ENCODE peak calls at places on chromosomes 11 and 22, in five cellular contexts. P is ovary; Q is CD8-positive, alpha-beta T cell; S is CD8-positive, alpha-beta memory T cell; C is Karpas-422. W is an unnamed sample. For H3K4me1, the result is how much of the 10 kb centered on the place peaks cover.

GRCh38 chr22:37752189-37753061 is 55.3 kb upstream of the GCAT start:
- DNase-seq in P (peak), Q (no peak), S (no peak), C (no peak), W (no peak)

GRCh38 chr11:93059074-93059957 is 89.9 kb downstream of the MTNR1B start:
- DNase-seq in P (no peak), Q (no peak), S (no peak), C (no peak), W (no peak)

GRCh38 chr11:73017024-73017751 is 124.9 kb downstream of the FCHSD2 start:
- DNase-seq in P (no peak), Q (no peak), S (no peak), C (no peak), W (no peak)

GRCh38 chr11:8099291-8099899 is 18.4 kb downstream of the TUB start:
- DNase-seq in P (peak), Q (peak), S (peak), C (peak), W (peak)

GRCh38 chr22:45969801-45970464 is 7.0 kb downstream of the WNT7B start:
- DNase-seq in P (no peak), Q (no peak), S (no peak), C (no peak), W (no peak)

GRCh38 chr22:19974233-19974861 is 32.7 kb upstream of the TXNRD2 start:
- DNase-seq in P (no peak), Q (no peak), S (no peak), C (peak), W (no peak)

GRCh38 chr11:58060939-58061672 is 30.4 kb downstream of the OR6Q1 start:
- DNase-seq in P (no peak), Q (no peak), S (no peak), C (no peak), W (no peak)

GRCh38 chr11:112249871-112250590 is 10.6 kb downstream of the PLET1 start:
- DNase-seq in P (no peak), Q (no peak), S (no peak), C (no peak), W (no peak)

GRCh38 chr11:34201130-34201529 is 95.7 kb downstream of the NAT10 start:
- DNase-seq in P (no peak), Q (no peak), S (no peak), C (no peak), W (no peak)

GRCh38 chr11:118311518-118311917 is 7.0 kb downstream of the CD3E start:
- DNase-seq in P (no peak), Q (no peak), S (no peak), C (peak), W (no peak)

GRCh38 chr11:76640540-76640939 is 30.0 kb downstream of the LRRC32 start:
- DNase-seq in P (no peak), Q (no peak), S (no peak), C (no peak), W (no peak)

GRCh38 chr22:46569055-46569847 is 31.8 kb upstream of the CELSR1 start:
- DNase-seq in P (no peak), Q (no peak), S (no peak), C (no peak), W (no peak)

GRCh38 chr11:122317337-122317736 is 201.3 kb upstream of the BLID start:
- DNase-seq in P (no peak), Q (no peak), S (no peak), C (no peak), W (no peak)

GRCh38 chr11:129324533-129325175 is 51.0 kb upstream of the BARX2 start:
- DNase-seq in P (no peak), Q (no peak), S (no peak), C (no peak), W (no peak)

GRCh38 chr22:41976961-41977566 is 7.8 kb downstream of the SEPTIN3 start:
- DNase-seq in P (no peak), Q (no peak), S (no peak), C (no peak), W (no peak)

GRCh38 chr11:129917231-129917630 is 21.9 kb upstream of the NFRKB start:
- DNase-seq in P (no peak), Q (no peak), S (no peak), C (no peak), W (no peak)

GRCh38 chr11:81548123-81548522 is 1185.5 kb downstream of the FAM181B start:
- DNase-seq in P (no peak), Q (no peak), S (no peak), C (no peak), W (no peak)

GRCh38 chr11:22521226-22521625 is 104.4 kb downstream of the FANCF start:
- DNase-seq in P (no peak), Q (no peak), S (no peak), C (no peak), W (no peak)

GRCh38 chr11:31823372-31824371 is 12.6 kb upstream of the PAX6 start:
- DNase-seq in P (no peak), Q (no peak), S (no peak), C (no peak), W (no peak)

GRCh38 chr11:75966546-75967287 is 151.7 kb downstream of the UVRAG start:
- DNase-seq in P (no peak), Q (no peak), S (no peak), C (no peak), W (no peak)

GRCh38 chr22:37075822-37076433 is 24.4 kb downstream of the KCTD17 start:
- DNase-seq in P (no peak), Q (no peak), S (no peak), C (no peak), W (no peak)

GRCh38 chr22:30226192-30226832 is 20.2 kb downstream of the LIF start:
- DNase-seq in P (no peak), Q (no peak), S (no peak), C (no peak), W (no peak)

GRCh38 chr11:84722583-84723108 is 904.5 kb downstream of the DLG2 start:
- DNase-seq in P (no peak), Q (no peak), S (no peak), C (no peak), W (no peak)

GRCh38 chr11:65083134-65083833 is 556 bp downstream of the CDCA5 start:
- DNase-seq in P (no peak), Q (no peak), S (no peak), C (peak), W (no peak)
- H3K27ac ChIP-seq in P (no peak), Q (peak), S (peak), C (peak), W (peak)

GRCh38 chr22:36027960-36028645 is 521 bp downstream of the RBFOX2 start:
- DNase-seq in P (peak), Q (no peak), S (no peak), C (peak), W (no peak)

GRCh38 chr22:36029406-36029755 is 757 bp upstream of the RBFOX2 start:
- DNase-seq in P (no peak), Q (no peak), S (no peak), C (no peak), W (peak)

GRCh38 chr22:36026741-36027140 is 1.9 kb downstream of the RBFOX2 start:
- DNase-seq in P (no peak), Q (no peak), S (no peak), C (no peak), W (no peak)

GRCh38 chr22:36028646-36029405 is at the start of gene RBFOX2:
- DNase-seq in P (peak), Q (peak), S (peak), C (peak), W (peak)

DNA sequence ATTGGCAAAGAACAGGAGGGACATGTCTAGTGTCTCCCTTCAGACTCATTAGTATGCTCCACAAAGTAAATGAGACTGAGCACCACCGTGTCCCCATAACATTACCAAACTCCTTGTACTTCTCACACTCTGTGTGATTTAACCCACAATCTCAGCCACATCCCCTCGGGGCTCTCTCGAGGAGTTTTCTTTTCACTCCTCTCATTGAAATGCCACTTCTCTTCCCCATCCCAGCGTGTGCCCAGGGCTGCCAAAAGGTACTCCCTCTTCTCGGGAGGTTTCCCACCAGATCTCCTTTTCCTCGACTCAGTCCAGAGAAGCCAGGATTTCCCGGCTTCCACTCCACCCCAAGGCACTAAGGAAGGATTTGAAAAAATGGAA is 1.1 kb downstream of the RBFOX2 start:
- DNase-seq in P (no peak), Q (no peak), S (no peak), C (peak), W (no peak)
- H3K4me3 ChIP-seq in P (peak), Q (peak), S (peak), C (peak), W (no peak)

GRCh38 chr11:102727890-102728289 is 3.1 kb upstream of the MMP8 start:
- DNase-seq in P (no peak), Q (no peak), S (no peak), C (no peak), W (no peak)

GRCh38 chr11:102724904-102725515 is at the start of gene MMP8:
- DNase-seq in P (no peak), Q (no peak), S (no peak), C (no peak), W (no peak)

GRCh38 chr11:102717280-102717679 is 7.5 kb downstream of the MMP8 start:
- DNase-seq in P (no peak), Q (no peak), S (no peak), C (no peak), W (no peak)

GRCh38 chr11:102722804-102723203 is 1.9 kb downstream of the MMP8 start:
- DNase-seq in P (no peak), Q (no peak), S (no peak), C (no peak), W (no peak)
- H3K4me1 ChIP-seq in P (under half), Q (under half), S (under half), C (under half), W (under half)

DNA sequence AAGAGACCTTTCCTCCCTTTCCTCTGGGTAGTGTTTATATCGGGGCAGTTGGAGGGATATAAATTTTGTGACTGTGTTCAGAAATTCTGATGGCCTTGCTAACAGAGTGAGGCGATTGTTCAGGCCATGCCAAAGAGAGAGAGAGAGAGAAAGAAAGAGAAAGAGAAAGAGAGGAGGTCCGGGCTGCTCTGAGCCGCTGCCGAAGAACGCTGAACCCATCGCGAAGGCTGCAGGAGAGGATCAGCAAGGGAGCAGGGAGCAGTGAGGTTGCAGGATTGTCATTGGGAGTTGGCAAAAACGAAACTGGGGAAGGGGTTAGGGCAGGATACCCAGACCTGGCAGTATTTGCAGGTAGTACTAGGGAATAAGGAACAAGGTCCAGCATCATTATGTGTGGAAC is 537.1 kb downstream of the INSC start:
- DNase-seq in P (no peak), Q (no peak), S (no peak), C (no peak), W (no peak)
- H3K27ac ChIP-seq in P (no peak), Q (no peak), S (no peak), C (no peak), W (no peak)

GRCh38 chr22:17963015-17963414 is 61.3 kb downstream of the MICAL3 start:
- DNase-seq in P (no peak), Q (no peak), S (no peak), C (no peak), W (no peak)

GRCh38 chr22:17962168-17962567 is 62.2 kb downstream of the MICAL3 start:
- DNase-seq in P (no peak), Q (no peak), S (no peak), C (no peak), W (no peak)

GRCh38 chr22:17965538-17966402 is 58.6 kb downstream of the MICAL3 start:
- DNase-seq in P (no peak), Q (no peak), S (no peak), C (no peak), W (no peak)

GRCh38 chr22:17964647-17965046 is 59.7 kb downstream of the MICAL3 start:
- DNase-seq in P (no peak), Q (no peak), S (no peak), C (no peak), W (no peak)

DNA sequence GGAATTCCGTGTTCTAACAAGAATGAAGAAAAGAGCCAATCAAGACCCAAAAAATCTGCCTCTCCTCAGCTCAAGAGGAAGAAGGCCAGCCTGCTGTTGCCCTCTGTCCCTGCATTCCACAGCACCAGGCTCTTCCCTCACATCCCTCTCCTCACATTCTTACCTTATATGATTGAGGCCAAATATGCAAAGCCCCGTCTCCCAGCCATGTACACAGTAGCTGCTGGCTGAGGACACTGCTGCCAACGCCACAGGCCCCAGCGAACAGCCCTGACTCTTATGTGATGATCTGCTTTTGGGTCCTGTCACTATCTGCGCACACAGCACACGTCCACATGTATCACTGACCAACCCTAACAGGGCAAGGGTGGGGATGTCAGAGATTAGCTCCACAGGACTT is 60.2 kb downstream of the MICAL3 start:
- DNase-seq in P (no peak), Q (no peak), S (no peak), C (no peak), W (no peak)
- H3K4me3 ChIP-seq in P (no peak), Q (no peak), S (no peak), C (no peak), W (no peak)

GRCh38 chr22:40206561-40206960 is 28.8 kb downstream of the TNRC6B start:
- DNase-seq in P (no peak), Q (no peak), S (no peak), C (no peak), W (no peak)
- H3K4me1 ChIP-seq in P (under half), Q (half or more), S (half or more), C (half or more), W (under half)

DNA sequence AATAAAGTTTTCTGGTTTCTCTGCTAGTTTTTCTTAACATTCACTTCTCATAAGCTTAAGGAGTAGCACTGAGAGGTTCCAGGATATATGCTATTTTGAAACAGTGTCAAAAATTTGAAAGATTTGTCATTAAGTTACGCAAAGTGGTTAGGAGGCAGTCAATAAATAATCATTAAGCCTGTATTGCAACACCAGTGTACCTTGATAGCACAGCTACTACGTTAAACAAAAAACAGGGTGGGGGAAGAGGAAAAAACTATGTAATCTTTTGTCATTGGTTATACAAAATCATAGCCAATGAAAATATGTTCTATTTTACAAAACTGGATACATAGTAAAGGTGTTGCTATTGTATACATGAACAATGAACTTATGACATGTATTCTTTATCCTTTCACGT is 30.4 kb upstream of the PITPNB start:
- DNase-seq in P (no peak), Q (no peak), S (no peak), C (no peak), W (no peak)
- H3K27ac ChIP-seq in P (no peak), Q (no peak), S (no peak), C (no peak), W (no peak)

GRCh38 chr11:119584193-119585037 is 144.6 kb downstream of the NECTIN1 start:
- DNase-seq in P (no peak), Q (no peak), S (no peak), C (no peak), W (no peak)
- H3K4me3 ChIP-seq in P (peak), Q (no peak), S (no peak), C (no peak), W (no peak)